ENCODE peak calls at places on chromosomes 6 and 20, in nine cellular contexts. M, B, J, O, E, K, X, C and G are unnamed samples.

GRCh38 chr6:72952808-72953630 is 272.3 kb downstream of the KHDC1L start:
- DNase-seq in M (no peak), B (no peak), J (no peak), O (no peak), E (no peak), K (peak), X (no peak), C (no peak), G (no peak)

GRCh38 chr6:4291453-4292403 is 156.4 kb upstream of the ECI2 start:
- DNase-seq in M (no peak), B (no peak), J (peak), O (no peak), E (no peak), K (peak), X (no peak), C (no peak), G (peak)

GRCh38 chr20:4130404-4131189 is 115.2 kb upstream of the RNF24 start:
- DNase-seq in M (no peak), B (no peak), J (peak), O (peak), E (no peak), K (peak), X (no peak), C (no peak), G (no peak)

GRCh38 chr6:17045581-17046322 is 56.1 kb upstream of the STMND1 start:
- DNase-seq in M (no peak), B (peak), J (no peak), O (no peak), E (no peak), K (peak), X (no peak), C (no peak), G (no peak)

GRCh38 chr6:125486881-125487280 is 185.1 kb upstream of the HDDC2 start:
- DNase-seq in M (no peak), B (no peak), J (no peak), O (no peak), E (no peak), K (peak), X (no peak), C (no peak), G (no peak)

GRCh38 chr20:32108814-32109391 is 611 bp upstream of the TM9SF4 start:
- DNase-seq in M (no peak), B (no peak), J (no peak), O (no peak), E (no peak), K (no peak), X (no peak), C (no peak), G (no peak)

GRCh38 chr20:34708621-34709043 is 4.5 kb downstream of the TP53INP2 start:
- DNase-seq in M (peak), B (peak), J (peak), O (peak), E (peak), K (peak), X (peak), C (peak), G (peak)

GRCh38 chr6:2225422-2226392 is 19.7 kb downstream of the GMDS start:
- DNase-seq in M (no peak), B (no peak), J (peak), O (no peak), E (no peak), K (peak), X (no peak), C (no peak), G (no peak)